ENCODE peak calls at places on chromosomes 3 and 15, in ten cellular contexts. X is ovary; C is naive thymus-derived CD4-positive, alpha-beta T cell; W is CD8-positive, alpha-beta memory T cell; Q is cardiac muscle cell; V is prostate gland; T is SK-N-SH; P is heart left ventricle; I is brain microvascular endothelial cell; Z is lung. Y is an unnamed sample.

GRCh38 chr3:3005345-3005744 is 104.8 kb downstream of the IL5RA start:
- DNase-seq in X (no peak), C (no peak), W (no peak), Q (no peak), V (no peak), T (no peak), P (no peak), I (no peak), Z (no peak), Y (no peak)

GRCh38 chr3:45026957-45027356 is 854 bp downstream of the CLEC3B start:
- DNase-seq in X (no peak), C (no peak), W (no peak), Q (peak; percentile 53), V (no peak), T (no peak), P (peak; percentile 94), I (peak; percentile 75), Z (no peak), Y (no peak)

GRCh38 chr3:177787279-177788041 is 590.2 kb upstream of the TBL1XR1 start:
- DNase-seq in X (no peak), C (no peak), W (no peak), Q (no peak), V (no peak), T (no peak), P (no peak), I (no peak), Z (no peak), Y (no peak)

GRCh38 chr3:47583320-47584075 is 4.8 kb upstream of the CSPG5 start:
- DNase-seq in X (no peak), C (no peak), W (no peak), Q (no peak), V (no peak), T (no peak), P (no peak), I (no peak), Z (no peak), Y (no peak)

GRCh38 chr15:74060251-74060650 is 22.1 kb downstream of the GOLGA6A start:
- DNase-seq in X (no peak), C (no peak), W (no peak), Q (no peak), V (no peak), T (no peak), P (no peak), I (no peak), Z (no peak), Y (no peak)

GRCh38 chr3:142366434-142366833 is 81.4 kb downstream of the XRN1 start:
- DNase-seq in X (no peak), C (no peak), W (no peak), Q (peak; percentile 2), V (no peak), T (peak; percentile 4), P (no peak), I (no peak), Z (no peak), Y (peak; percentile 15)

GRCh38 chr3:113764698-113765097 is 17.9 kb downstream of the ATP6V1A start:
- DNase-seq in X (no peak), C (no peak), W (no peak), Q (no peak), V (no peak), T (no peak), P (no peak), I (no peak), Z (no peak), Y (no peak)

GRCh38 chr3:196159952-196160804 is 51.0 kb downstream of the ZDHHC19 start:
- DNase-seq in X (no peak), C (no peak), W (no peak), Q (peak; percentile 71), V (no peak), T (no peak), P (no peak), I (peak; percentile 57), Z (peak; percentile 71), Y (peak; percentile 89)

GRCh38 chr3:171788546-171789351 is 21.5 kb downstream of the PLD1 start:
- DNase-seq in X (no peak), C (no peak), W (no peak), Q (peak; percentile 94), V (no peak), T (no peak), P (no peak), I (peak; percentile 72), Z (no peak), Y (no peak)

GRCh38 chr15:88797648-88798339 is 5.4 kb upstream of the ACAN start:
- DNase-seq in X (no peak), C (no peak), W (no peak), Q (no peak), V (no peak), T (no peak), P (no peak), I (no peak), Z (no peak), Y (no peak)

GRCh38 chr3:39184968-39185285 is 7.5 kb downstream of the XIRP1 start:
- DNase-seq in X (no peak), C (no peak), W (no peak), Q (no peak), V (no peak), T (no peak), P (no peak), I (no peak), Z (no peak), Y (no peak)

GRCh38 chr15:40296561-40297230 is 11.0 kb downstream of the PLCB2 start:
- DNase-seq in X (no peak), C (no peak), W (no peak), Q (no peak), V (no peak), T (no peak), P (no peak), I (no peak), Z (no peak), Y (no peak)
- H3K36me3 ChIP-seq in X (no peaks in the 10 kb centered on the region), C (peaks cover 18% of the 10 kb centered on the region), W (peaks cover 16% of the 10 kb centered on the region), Q (no peaks in the 10 kb centered on the region), V (no peaks in the 10 kb centered on the region), T (no peaks in the 10 kb centered on the region), P (no peaks in the 10 kb centered on the region), I (no peaks in the 10 kb centered on the region), Z (peaks cover 3% of the 10 kb centered on the region), Y (no peaks in the 10 kb centered on the region)

GRCh38 chr3:15089201-15089600 is 9.7 kb downstream of the RBSN start:
- DNase-seq in X (no peak), C (no peak), W (no peak), Q (no peak), V (no peak), T (no peak), P (no peak), I (no peak), Z (no peak), Y (no peak)

GRCh38 chr3:15098503-15099363 is at the start of gene RBSN:
- DNase-seq in X (peak; percentile 96), C (peak; percentile 93), W (peak; percentile 94), Q (peak; percentile 94), V (peak; percentile 92), T (peak; percentile 94), P (peak; percentile 97), I (peak; percentile 95), Z (peak; percentile 95), Y (peak; percentile 94)

GRCh38 chr3:15096026-15096425 is 2.9 kb downstream of the RBSN start:
- DNase-seq in X (no peak), C (no peak), W (no peak), Q (no peak), V (no peak), T (no peak), P (no peak), I (no peak), Z (no peak), Y (no peak)

GRCh38 chr3:15097889-15098288 is 1.1 kb downstream of the RBSN start:
- DNase-seq in X (no peak), C (no peak), W (no peak), Q (no peak), V (no peak), T (no peak), P (no peak), I (peak; percentile 3), Z (no peak), Y (no peak)

DNA sequence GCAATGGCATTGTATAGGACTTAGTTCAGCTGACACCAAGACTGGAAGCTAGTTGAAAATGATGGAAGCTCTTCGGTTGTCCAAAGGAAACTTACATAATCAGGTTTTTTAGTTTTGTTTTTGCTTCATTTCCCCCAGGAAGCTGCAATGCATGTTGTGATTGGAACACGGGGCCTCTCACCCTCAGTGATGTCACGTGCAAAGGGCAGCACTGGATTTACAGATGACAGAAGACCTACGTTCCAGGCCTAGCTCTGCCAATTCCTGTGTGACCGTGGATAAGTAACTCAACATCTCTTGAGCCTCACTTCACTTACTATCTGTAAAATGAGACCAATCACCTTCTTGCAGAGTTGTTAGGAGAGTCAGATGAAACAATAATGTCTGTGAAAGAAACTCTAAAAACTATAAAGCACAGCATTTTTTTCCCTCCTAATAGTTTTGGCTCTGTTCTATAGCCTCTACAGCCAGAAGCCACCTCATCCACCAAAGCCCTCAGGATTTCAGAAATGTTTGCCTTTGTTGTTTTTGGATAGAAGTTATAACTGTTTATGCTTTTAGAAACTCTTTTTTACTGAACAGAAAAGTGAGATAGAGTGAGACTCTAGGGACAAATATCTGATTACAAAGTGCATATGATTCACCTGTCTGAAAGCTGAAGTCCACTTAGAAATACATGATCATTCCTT is 4.6 kb downstream of the RBSN start:
- DNase-seq in X (no peak), C (no peak), W (no peak), Q (no peak), V (no peak), T (no peak), P (no peak), I (no peak), Z (no peak), Y (no peak)
- H3K36me3 ChIP-seq in X (no peaks in the 10 kb centered on the region), C (peaks cover 22% of the 10 kb centered on the region), W (peaks cover 23% of the 10 kb centered on the region), Q (peaks cover 37% of the 10 kb centered on the region), V (no peaks in the 10 kb centered on the region), T (peaks cover 39% of the 10 kb centered on the region), P (peaks cover 70% of the 10 kb centered on the region), I (peaks cover 27% of the 10 kb centered on the region), Z (peaks cover 16% of the 10 kb centered on the region), Y (peaks cover 19% of the 10 kb centered on the region)

DNA sequence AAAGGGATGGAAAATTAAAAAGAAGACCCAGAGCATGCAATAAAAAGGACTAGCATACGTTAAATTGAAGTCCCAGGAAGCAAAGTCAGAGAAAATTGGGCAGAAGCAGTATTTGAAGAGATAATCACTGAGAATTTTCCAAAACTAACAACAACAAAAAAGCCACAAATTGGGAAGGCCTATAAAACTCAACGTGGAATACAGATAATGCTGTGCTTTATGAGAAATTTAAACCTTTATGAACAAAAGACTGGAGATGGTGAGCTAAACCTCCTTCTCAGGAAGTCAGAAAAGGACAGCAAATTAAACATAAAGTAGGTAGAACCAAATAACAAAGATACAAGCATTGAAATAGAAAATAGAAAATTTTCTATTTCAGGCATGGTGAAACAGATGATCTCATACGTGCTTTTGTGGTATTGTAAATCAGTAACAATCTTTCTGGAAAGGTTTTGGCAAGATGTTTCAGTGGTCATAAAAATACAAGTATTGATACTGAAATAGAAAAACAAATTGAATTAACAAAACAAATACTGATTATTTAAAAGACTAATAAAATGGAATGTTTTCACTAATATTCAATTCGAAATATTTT is 55.6 kb downstream of the LYSMD4 start:
- DNase-seq in X (no peak), C (no peak), W (no peak), Q (no peak), V (no peak), T (no peak), P (no peak), I (no peak), Z (no peak), Y (no peak)
- H3K36me3 ChIP-seq in X (no peaks in the 10 kb centered on the region), C (no peaks in the 10 kb centered on the region), W (peaks cover 13% of the 10 kb centered on the region), Q (peaks cover 73% of the 10 kb centered on the region), V (no peaks in the 10 kb centered on the region), T (peaks cover 43% of the 10 kb centered on the region), P (peaks cover 71% of the 10 kb centered on the region), I (peaks cover 7% of the 10 kb centered on the region), Z (peaks cover 8% of the 10 kb centered on the region), Y (peaks cover 7% of the 10 kb centered on the region)

DNA sequence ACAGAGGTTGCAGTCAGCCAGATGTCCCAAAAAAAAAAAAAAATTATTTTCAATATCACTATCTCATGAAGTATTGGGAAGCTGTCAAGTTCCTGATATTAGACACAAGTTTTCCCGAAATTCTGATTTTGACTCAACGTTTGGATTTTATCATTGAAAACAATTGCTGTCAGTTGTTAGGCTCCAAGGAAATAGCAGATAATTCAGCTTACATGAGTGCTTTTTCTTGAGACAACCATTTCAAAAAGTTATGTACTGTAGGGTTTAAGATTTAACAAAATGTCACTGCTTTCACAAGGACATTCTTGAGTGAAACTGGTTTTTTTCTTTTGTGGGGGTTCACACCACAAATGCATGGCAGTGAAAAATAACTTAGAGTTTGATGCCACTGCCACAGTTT is 9.3 kb upstream of the SETD5 start:
- DNase-seq in X (no peak), C (no peak), W (no peak), Q (no peak), V (no peak), T (no peak), P (no peak), I (no peak), Z (no peak), Y (no peak)
- H3K36me3 ChIP-seq in X (no peaks in the 10 kb centered on the region), C (peaks cover 33% of the 10 kb centered on the region), W (peaks cover 66% of the 10 kb centered on the region), Q (peaks cover 76% of the 10 kb centered on the region), V (peaks cover 13% of the 10 kb centered on the region), T (peaks cover 91% of the 10 kb centered on the region), P (peaks cover 97% of the 10 kb centered on the region), I (peaks cover 74% of the 10 kb centered on the region), Z (peaks cover 20% of the 10 kb centered on the region), Y (peaks cover 35% of the 10 kb centered on the region)

Y was measured in small intestine.